ENCODE peak calls at places on chromosomes 1 and 21, in seven cellular contexts. W, X, Y, R, L, O and T are unnamed samples.

GRCh38 chr1:240337795-240338194 is 246.1 kb downstream of the FMN2 start:
- DNase-seq in W (peak), X (no peak), Y (no peak), R (no peak), L (no peak), O (no peak), T (no peak)

GRCh38 chr1:196148367-196148970 is 459.8 kb downstream of the KCNT2 start:
- DNase-seq in W (peak), X (peak), Y (no peak), R (peak), L (no peak), O (no peak), T (no peak)

GRCh38 chr1:4171480-4172450 is 271.7 kb upstream of the C1orf174 start:
- DNase-seq in W (no peak), X (no peak), Y (peak), R (no peak), L (no peak), O (no peak), T (no peak)

GRCh38 chr21:37244506-37245083 is 22.5 kb downstream of the VPS26C start:
- DNase-seq in W (no peak), X (no peak), Y (peak), R (no peak), L (no peak), O (no peak), T (no peak)

GRCh38 chr1:90708826-90709225 is 8.3 kb downstream of the BARHL2 start:
- DNase-seq in W (no peak), X (no peak), Y (no peak), R (no peak), L (no peak), O (no peak), T (no peak)

GRCh38 chr21:38905751-38906150 is 100.0 kb downstream of the ETS2 start:
- DNase-seq in W (no peak), X (no peak), Y (no peak), R (no peak), L (no peak), O (no peak), T (no peak)

GRCh38 chr1:109876617-109877319 is 33.9 kb upstream of the CSF1 start:
- DNase-seq in W (no peak), X (no peak), Y (peak), R (no peak), L (no peak), O (no peak), T (no peak)

GRCh38 chr1:228213917-228214808 is 6.3 kb downstream of the OBSCN start:
- DNase-seq in W (peak), X (no peak), Y (no peak), R (no peak), L (no peak), O (no peak), T (no peak)

GRCh38 chr1:167799747-167800146 is 78.0 kb downstream of the MPZL1 start:
- DNase-seq in W (no peak), X (no peak), Y (no peak), R (no peak), L (no peak), O (no peak), T (no peak)

GRCh38 chr1:44808938-44809917 is 905 bp downstream of the BTBD19 start:
- DNase-seq in W (no peak), X (peak), Y (no peak), R (no peak), L (peak), O (peak), T (peak)

GRCh38 chr1:24898909-24899439 is 31.1 kb downstream of the RUNX3 start:
- DNase-seq in W (peak), X (no peak), Y (peak), R (no peak), L (no peak), O (no peak), T (no peak)

GRCh38 chr1:111600295-111600694 is 19.3 kb upstream of the RAP1A start:
- DNase-seq in W (no peak), X (no peak), Y (no peak), R (no peak), L (no peak), O (no peak), T (no peak)

GRCh38 chr1:218693584-218693983 is 348.4 kb downstream of the TGFB2 start:
- DNase-seq in W (no peak), X (no peak), Y (no peak), R (no peak), L (no peak), O (no peak), T (no peak)

GRCh38 chr1:221822591-221822990 is 80.7 kb upstream of the DUSP10 start:
- DNase-seq in W (no peak), X (no peak), Y (no peak), R (no peak), L (no peak), O (no peak), T (no peak)

GRCh38 chr1:36463404-36463772 is 796 bp downstream of the MRPS15 start:
- DNase-seq in W (no peak), X (no peak), Y (no peak), R (no peak), L (no peak), O (no peak), T (no peak)

GRCh38 chr1:239630767-239631166 is 244.4 kb downstream of the CHRM3 start:
- DNase-seq in W (no peak), X (no peak), Y (no peak), R (no peak), L (no peak), O (no peak), T (no peak)

GRCh38 chr21:27244796-27245195 is 277.9 kb upstream of the ADAMTS5 start:
- DNase-seq in W (peak), X (no peak), Y (no peak), R (no peak), L (no peak), O (no peak), T (no peak)

GRCh38 chr1:118322369-118322768 is 137.3 kb upstream of the SPAG17 start:
- DNase-seq in W (no peak), X (no peak), Y (no peak), R (no peak), L (no peak), O (no peak), T (no peak)

GRCh38 chr1:84370831-84371394 is 27.4 kb upstream of the DNASE2B start:
- DNase-seq in W (no peak), X (no peak), Y (no peak), R (no peak), L (no peak), O (no peak), T (no peak)

GRCh38 chr1:230186003-230186863 is 119.2 kb downstream of the GALNT2 start:
- DNase-seq in W (no peak), X (peak), Y (no peak), R (no peak), L (no peak), O (no peak), T (no peak)

GRCh38 chr21:14603202-14603601 is 57.1 kb upstream of the SAMSN1 start:
- DNase-seq in W (no peak), X (no peak), Y (no peak), R (no peak), L (no peak), O (no peak), T (no peak)

GRCh38 chr1:76465030-76465429 is 390.5 kb downstream of the ST6GALNAC3 start:
- DNase-seq in W (no peak), X (no peak), Y (no peak), R (no peak), L (no peak), O (no peak), T (no peak)

GRCh38 chr1:3461934-3462275 is 7.4 kb downstream of the ARHGEF16 start:
- DNase-seq in W (no peak), X (no peak), Y (no peak), R (no peak), L (no peak), O (no peak), T (no peak)

GRCh38 chr1:205229916-205230700 is 2.4 kb downstream of the TMCC2 start:
- DNase-seq in W (no peak), X (no peak), Y (no peak), R (no peak), L (no peak), O (no peak), T (no peak)
- TF ChIP-seq TAF1 in W (no peak), X (no peak), Y (no peak), R (no peak), L (no peak), O (no peak), T (no peak)

DNA sequence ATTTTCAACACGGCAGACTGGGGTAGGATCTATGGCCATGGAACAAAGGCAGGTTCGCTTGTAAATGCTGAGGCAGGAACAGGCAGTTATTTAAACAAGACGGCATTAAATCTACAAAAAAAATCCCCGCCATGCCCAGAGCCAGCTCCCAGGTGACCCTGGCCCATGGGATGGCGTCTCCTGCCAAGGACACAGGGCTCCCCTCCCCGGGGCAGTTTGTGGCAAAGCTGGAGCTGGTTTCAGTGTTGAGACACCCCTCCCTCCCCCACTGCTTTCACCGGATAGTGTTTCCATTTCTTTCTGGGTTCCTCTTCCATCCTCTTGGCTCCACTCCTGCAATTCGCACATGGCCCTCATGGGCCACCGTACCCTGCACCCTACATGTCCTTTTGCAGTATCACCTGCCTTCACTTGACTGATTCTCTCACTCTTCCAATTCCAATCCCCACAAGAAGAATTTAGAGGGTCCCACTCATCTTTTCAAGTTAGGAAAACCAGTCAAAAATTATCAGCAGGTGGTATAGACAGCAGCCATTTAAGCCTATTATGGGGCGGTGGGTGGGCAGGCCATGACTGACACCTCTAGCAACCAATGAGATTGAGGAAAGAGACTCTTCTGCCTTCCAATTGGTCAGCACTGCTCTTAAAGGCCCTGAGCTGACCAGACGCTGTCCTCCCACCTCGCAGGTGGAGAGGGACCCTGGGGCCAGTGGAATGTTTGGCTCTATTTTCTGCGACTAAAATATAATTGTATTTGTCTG is 52.0 kb downstream of the OLIG1 start:
- DNase-seq in W (peak), X (no peak), Y (no peak), R (peak), L (no peak), O (no peak), T (no peak)
- TF ChIP-seq TAF1 in W (no peak), X (no peak), Y (no peak), R (no peak), L (no peak), O (no peak), T (no peak)

GRCh38 chr1:170288155-170288554 is 142.4 kb downstream of the NTMT2 start:
- DNase-seq in W (no peak), X (no peak), Y (no peak), R (no peak), L (no peak), O (no peak), T (no peak)
- TF ChIP-seq TAF1 in W (no peak), X (no peak), Y (no peak), R (no peak), L (no peak), O (no peak), T (no peak)

GRCh38 chr1:206106328-206107167 is 10.6 kb downstream of the AVPR1B start:
- DNase-seq in W (peak), X (peak), Y (peak), R (peak), L (peak), O (peak), T (peak)
- TF ChIP-seq TAF1 in W (no peak), X (no peak), Y (no peak), R (no peak), L (no peak), O (no peak), T (no peak)

GRCh38 chr1:18705811-18706210 is 75.2 kb downstream of the PAX7 start:
- DNase-seq in W (no peak), X (no peak), Y (no peak), R (no peak), L (no peak), O (no peak), T (no peak)
- TF ChIP-seq TAF1 in W (no peak), X (no peak), Y (no peak), R (no peak), L (no peak), O (no peak), T (no peak)

GRCh38 chr1:27408151-27408550 is 15.7 kb downstream of the GPR3 start:
- DNase-seq in W (no peak), X (no peak), Y (no peak), R (no peak), L (no peak), O (no peak), T (no peak)

GRCh38 chr1:27412502-27412901 is 20.1 kb downstream of the GPR3 start:
- DNase-seq in W (no peak), X (no peak), Y (no peak), R (no peak), L (no peak), O (no peak), T (no peak)

GRCh38 chr1:27409669-27410068 is 17.2 kb downstream of the GPR3 start:
- DNase-seq in W (no peak), X (no peak), Y (no peak), R (no peak), L (no peak), O (no peak), T (no peak)

GRCh38 chr1:27413004-27413403 is 20.6 kb downstream of the GPR3 start:
- DNase-seq in W (no peak), X (no peak), Y (no peak), R (no peak), L (no peak), O (no peak), T (no peak)

GRCh38 chr1:27410709-27411108 is 18.3 kb downstream of the GPR3 start:
- DNase-seq in W (no peak), X (no peak), Y (no peak), R (no peak), L (no peak), O (no peak), T (no peak)
- TF ChIP-seq TAF1 in W (no peak), X (no peak), Y (no peak), R (no peak), L (no peak), O (no peak), T (no peak)

GRCh38 chr1:151326619-151327222 is 495 bp downstream of the PI4KB start:
- DNase-seq in W (peak), X (no peak), Y (no peak), R (no peak), L (peak), O (no peak), T (peak)

GRCh38 chr1:151325231-151325630 is 2.0 kb downstream of the PI4KB start:
- DNase-seq in W (no peak), X (no peak), Y (no peak), R (no peak), L (no peak), O (no peak), T (no peak)

GRCh38 chr1:151325646-151326429 is 1.4 kb downstream of the PI4KB start:
- DNase-seq in W (no peak), X (no peak), Y (no peak), R (no peak), L (no peak), O (no peak), T (no peak)

GRCh38 chr1:151327223-151327902 is at the start of gene PI4KB:
- DNase-seq in W (peak), X (peak), Y (peak), R (peak), L (peak), O (peak), T (peak)

GRCh38 chr1:151327903-151328674 is 873 bp upstream of the PI4KB start:
- DNase-seq in W (no peak), X (no peak), Y (peak), R (peak), L (no peak), O (no peak), T (no peak)
- TF ChIP-seq TAF1 in W (no peak), X (no peak), Y (peak), R (no peak), L (no peak), O (no peak), T (no peak)

DNA sequence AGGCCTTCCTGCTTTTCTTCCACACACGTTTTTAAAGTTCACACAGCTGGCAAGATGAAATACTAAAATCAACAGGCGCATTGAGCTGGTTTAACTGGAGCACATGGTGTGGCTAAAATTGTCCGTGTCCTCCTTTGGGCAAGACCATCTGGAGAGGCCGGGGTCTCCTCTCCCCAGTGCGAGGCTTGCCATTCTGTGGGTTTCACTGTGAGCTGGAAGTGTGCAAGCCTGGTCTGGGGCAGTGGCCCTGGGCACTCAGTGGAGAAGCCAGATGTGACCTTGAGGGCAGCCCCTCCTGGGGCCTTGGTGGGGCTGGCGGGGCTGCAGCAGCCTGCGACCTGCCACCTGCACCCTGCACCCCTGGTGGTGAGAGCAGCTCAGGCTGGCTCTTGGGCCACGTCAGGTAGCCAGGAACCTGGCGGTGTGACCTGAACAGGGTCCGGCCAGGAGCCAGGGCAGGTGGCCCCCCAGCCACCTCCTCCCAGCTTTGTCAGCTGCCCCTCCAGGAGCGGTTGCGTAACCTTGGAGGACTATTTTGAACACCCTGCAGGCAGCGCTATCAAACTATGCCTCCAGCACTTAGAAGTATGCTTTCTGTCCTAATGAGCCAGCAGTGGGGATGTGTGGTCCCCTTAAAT is 52.4 kb downstream of the SLC37A1 start:
- DNase-seq in W (no peak), X (no peak), Y (no peak), R (no peak), L (no peak), O (no peak), T (no peak)
- TF ChIP-seq TAF1 in W (no peak), X (no peak), Y (no peak), R (no peak), L (no peak), O (no peak), T (no peak)

GRCh38 chr21:41755934-41756773 is 10.7 kb downstream of the RIPK4 start:
- DNase-seq in W (no peak), X (no peak), Y (no peak), R (no peak), L (no peak), O (no peak), T (no peak)
- TF ChIP-seq TAF1 in W (no peak), X (no peak), Y (no peak), R (no peak), L (no peak), O (no peak), T (no peak)

GRCh38 chr1:77584884-77585283 is 97.6 kb downstream of the ZZZ3 start:
- DNase-seq in W (no peak), X (no peak), Y (no peak), R (no peak), L (no peak), O (no peak), T (no peak)

GRCh38 chr1:77585610-77586314 is 96.7 kb downstream of the ZZZ3 start:
- DNase-seq in W (no peak), X (peak), Y (no peak), R (no peak), L (no peak), O (no peak), T (no peak)

GRCh38 chr1:77579547-77579946 is 102.9 kb downstream of the ZZZ3 start:
- DNase-seq in W (peak), X (no peak), Y (no peak), R (no peak), L (no peak), O (no peak), T (no peak)

GRCh38 chr1:77582905-77583304 is 99.6 kb downstream of the ZZZ3 start:
- DNase-seq in W (no peak), X (no peak), Y (no peak), R (no peak), L (no peak), O (no peak), T (no peak)

DNA sequence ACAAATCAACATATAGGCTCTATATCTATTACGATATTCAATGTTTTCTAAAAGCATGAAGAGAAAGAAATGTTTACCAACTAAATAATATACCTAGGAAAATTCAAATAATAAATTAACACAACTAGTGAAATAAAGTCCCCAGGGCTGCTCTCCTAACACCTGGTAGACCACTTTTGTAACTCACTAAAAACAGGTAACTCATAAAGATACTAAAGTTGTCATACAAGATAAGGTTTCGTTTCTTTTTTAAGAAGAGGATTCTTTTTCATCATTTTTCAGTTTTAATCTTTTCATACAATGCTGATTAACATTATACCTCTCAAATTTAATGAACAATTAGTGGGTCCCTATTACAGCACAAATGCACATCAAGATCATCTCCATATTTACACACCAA is 99.0 kb downstream of the ZZZ3 start:
- DNase-seq in W (no peak), X (no peak), Y (no peak), R (no peak), L (no peak), O (no peak), T (no peak)
- TF ChIP-seq TAF1 in W (no peak), X (no peak), Y (no peak), R (no peak), L (no peak), O (no peak), T (no peak)